ENCODE peak calls at places on chromosomes 4 and X, in four cellular contexts. G is ELR; X is stimulated activated CD4-positive, alpha-beta T cell treated with anti-CD3 and anti-CD28 coated beads, TNF-alpha, amount 100 ng/mL, for 1 hour; A is activated T-cell treated with anti-CD3 and anti-CD28 coated beads for 48 hours. P is an unnamed sample.

GRCh38 chr4:185222598-185222997 is 13.2 kb downstream of the SNX25 start:
- DNase-seq in G (peak; percentile 75), X (no peak), A (no peak), P (no peak)

GRCh38 chrX:14864626-14865025 is 8.2 kb downstream of the FANCB start:
- DNase-seq in G (peak; percentile 52), X (no peak), A (no peak), P (no peak)

GRCh38 chr4:145216532-145216931 is 36.1 kb upstream of the OTUD4 start:
- DNase-seq in G (peak; percentile 41), X (no peak), A (no peak), P (no peak)

GRCh38 chr4:8078109-8078494 is 80.5 kb downstream of the ABLIM2 start:
- DNase-seq in G (no peak), X (no peak), A (no peak), P (no peak)

GRCh38 chrX:151393514-151393913 is 3.5 kb upstream of the VMA21 start:
- DNase-seq in G (no peak), X (peak; percentile 18), A (no peak), P (peak; percentile 64)

GRCh38 chrX:85107407-85107806 is 103.7 kb downstream of the APOOL start:
- DNase-seq in G (no peak), X (no peak), A (no peak), P (no peak)

GRCh38 chr4:75434105-75434504 is 80.1 kb downstream of the RCHY1 start:
- DNase-seq in G (no peak), X (no peak), A (no peak), P (no peak)

GRCh38 chr4:151139814-151140213 is 40.4 kb downstream of the RPS3A start:
- DNase-seq in G (no peak), X (no peak), A (no peak), P (no peak)

GRCh38 chrX:119235872-119236598 is at the start of gene PGRMC1:
- DNase-seq in G (peak; percentile 77), X (peak; percentile 55), A (peak; percentile 67), P (peak; percentile 81)

P was measured in stimulated activated naive CD8-positive, alpha-beta T cell treated with anti-CD3 and anti-CD28 coated beads, Interleukin-15, amount 100 ng/mL, for 72 hours.